ENCODE peak calls at places on chromosome 12, in six cellular contexts. I is SK-N-MC, N is left ventricle myocardium inferior, M is fibroblast of lung, R is breast epithelium, Y is A549. Z is an unnamed sample.

GRCh38 chr12:4855121-4855924 is 54.4 kb upstream of the KCNA1 start:
- DNase-seq in I (peak; percentile 47), N (no peak), M (peak; percentile 61), R (no peak), Y (peak; percentile 76), Z (peak; percentile 57)

GRCh38 chr12:46403732-46404097 is 31.1 kb upstream of the SLC38A2 start:
- DNase-seq in I (no peak), N (no peak), M (no peak), R (no peak), Y (no peak), Z (no peak)

GRCh38 chr12:27277846-27278260 is 33.8 kb downstream of the STK38L start:
- DNase-seq in I (no peak), N (no peak), M (peak; percentile 96), R (no peak), Y (peak; percentile 62), Z (no peak)

GRCh38 chr12:39795481-39795880 is 175.9 kb upstream of the ABCD2 start:
- DNase-seq in I (no peak), N (no peak), M (no peak), R (no peak), Y (no peak), Z (no peak)

GRCh38 chr12:109387425-109388166 is 39.9 kb downstream of the MYO1H start:
- DNase-seq in I (no peak), N (no peak), M (peak; percentile 6), R (no peak), Y (peak; percentile 68), Z (no peak)

GRCh38 chr12:27822076-27822712 is 42.2 kb upstream of the MANSC4 start:
- DNase-seq in I (no peak), N (no peak), M (peak; percentile 94), R (no peak), Y (peak; percentile 11), Z (no peak)

GRCh38 chr12:43655586-43655985 is 103.0 kb downstream of the PUS7L start:
- DNase-seq in I (no peak), N (no peak), M (peak; percentile 51), R (no peak), Y (no peak), Z (no peak)

GRCh38 chr12:105089817-105090216 is 5.6 kb upstream of the ALDH1L2 start:
- DNase-seq in I (no peak), N (no peak), M (no peak), R (no peak), Y (no peak), Z (no peak)

GRCh38 chr12:65535951-65536350 is 257.5 kb downstream of the MSRB3 start:
- DNase-seq in I (no peak), N (no peak), M (peak; percentile 49), R (no peak), Y (no peak), Z (no peak)

GRCh38 chr12:58503731-58504520 is 416.4 kb downstream of the LRIG3 start:
- DNase-seq in I (no peak), N (no peak), M (peak; percentile 37), R (no peak), Y (peak; percentile 20), Z (no peak)

GRCh38 chr12:124571556-124571955 is 4.1 kb upstream of the NCOR2 start:
- DNase-seq in I (no peak), N (no peak), M (no peak), R (no peak), Y (no peak), Z (no peak)

GRCh38 chr12:77943466-77943865 is 112.8 kb downstream of the NAV3 start:
- DNase-seq in I (no peak), N (no peak), M (peak; percentile 86), R (no peak), Y (peak; percentile 73), Z (no peak)

GRCh38 chr12:76766161-76766560 is 2.2 kb downstream of the ZDHHC17 start:
- DNase-seq in I (no peak), N (no peak), M (no peak), R (no peak), Y (no peak), Z (no peak)

GRCh38 chr12:1846421-1847405 is 26.3 kb downstream of the LRTM2 start:
- DNase-seq in I (no peak), N (no peak), M (no peak), R (peak; percentile 27), Y (no peak), Z (no peak)

GRCh38 chr12:88579941-88580871 is at the start of gene KITLG:
- DNase-seq in I (no peak), N (peak; percentile 83), M (peak; percentile 86), R (peak; percentile 80), Y (peak; percentile 84), Z (peak; percentile 26)

GRCh38 chr12:6708968-6709394 is 8.4 kb upstream of the PIANP start:
- DNase-seq in I (no peak), N (no peak), M (no peak), R (no peak), Y (no peak), Z (no peak)
- H3K27ac ChIP-seq in I (no peak overlapping the region), N (no peak overlapping the region), M (no peak overlapping the region), R (no peak overlapping the region), Y (no peak overlapping the region), Z (no peak overlapping the region)

DNA sequence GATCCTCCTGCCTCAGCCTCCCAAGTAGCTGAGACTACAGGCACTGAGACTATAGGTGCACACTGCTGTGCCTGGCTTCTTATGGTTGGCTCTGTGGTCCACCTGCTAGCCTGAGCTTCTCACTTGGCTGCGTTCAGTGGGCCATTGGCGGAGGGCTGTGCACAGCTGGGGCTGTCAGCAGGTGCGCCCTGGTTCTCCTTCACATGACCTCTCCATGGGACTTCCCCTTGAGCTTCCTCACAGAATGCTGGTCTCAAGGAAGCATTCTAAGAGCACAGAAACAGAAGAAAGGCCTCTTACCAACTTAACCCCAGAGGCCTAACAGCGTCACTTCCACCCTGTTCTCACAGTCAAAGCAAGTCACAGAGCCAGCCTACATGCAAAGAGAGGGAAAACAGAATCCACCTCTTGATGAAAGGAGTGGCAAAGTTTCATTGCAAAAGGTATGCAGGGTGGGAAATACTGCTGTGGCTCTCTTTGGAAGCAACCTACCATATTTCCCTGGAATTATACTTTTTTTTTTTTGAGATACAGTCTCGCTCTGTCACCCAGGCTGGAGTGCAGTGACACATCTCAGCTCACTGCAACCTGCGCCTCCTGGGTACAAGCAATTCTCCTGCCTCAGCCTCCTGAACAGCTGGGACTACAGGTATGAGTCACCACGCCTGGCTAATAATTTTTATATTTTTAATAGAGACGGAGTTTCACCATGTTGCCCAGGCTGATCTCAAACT is 9.3 kb downstream of the RILPL2 start:
- DNase-seq in I (no peak), N (no peak), M (no peak), R (no peak), Y (no peak), Z (no peak)
- H3K27ac ChIP-seq in I (no peak overlapping the region), N (no peak overlapping the region), M (no peak overlapping the region), R (no peak overlapping the region), Y (no peak overlapping the region), Z (no peak overlapping the region)

GRCh38 chr12:53233671-53234091 is 1.7 kb upstream of the RARG start:
- DNase-seq in I (no peak), N (no peak), M (no peak), R (no peak), Y (no peak), Z (no peak)

GRCh38 chr12:53236443-53237111 is 4.6 kb upstream of the RARG start:
- DNase-seq in I (no peak), N (no peak), M (no peak), R (no peak), Y (no peak), Z (no peak)

GRCh38 chr12:53234236-53234635 is 2.2 kb upstream of the RARG start:
- DNase-seq in I (no peak), N (peak; percentile 44), M (no peak), R (no peak), Y (no peak), Z (no peak)

GRCh38 chr12:53235742-53236442 is 3.9 kb upstream of the RARG start:
- DNase-seq in I (no peak), N (no peak), M (no peak), R (no peak), Y (no peak), Z (no peak)

DNA sequence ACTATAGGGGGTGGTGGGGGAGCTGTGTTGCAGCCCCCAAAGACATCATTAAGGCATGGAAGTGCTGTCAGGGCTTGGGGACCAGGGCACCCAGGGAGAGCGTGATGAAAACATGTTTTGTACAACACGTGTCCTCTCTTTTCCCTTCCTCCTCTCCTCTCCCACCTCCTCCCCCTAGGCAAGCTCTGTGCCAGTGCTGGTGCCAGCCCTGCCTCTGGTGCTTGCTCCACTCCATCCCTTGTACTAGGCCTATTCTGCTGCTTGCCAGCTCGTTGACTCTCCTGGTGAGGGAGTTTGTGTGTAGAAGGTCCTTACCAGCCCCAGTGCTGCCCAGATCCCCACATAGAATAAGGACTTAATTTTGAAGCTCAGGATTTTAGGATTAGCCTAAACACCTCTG is 3.2 kb upstream of the RARG start:
- DNase-seq in I (no peak), N (no peak), M (no peak), R (no peak), Y (no peak), Z (no peak)
- H3K27ac ChIP-seq in I (no peak overlapping the region), N (no peak overlapping the region), M (no peak overlapping the region), R (peak overlapping the region; percentile 98), Y (no peak overlapping the region), Z (no peak overlapping the region)

GRCh38 chr12:12897286-12897685 is 5.9 kb downstream of the GPRC5A start:
- DNase-seq in I (no peak), N (no peak), M (no peak), R (no peak), Y (peak; percentile 43), Z (no peak)
- H3K27ac ChIP-seq in I (no peak overlapping the region), N (no peak overlapping the region), M (no peak overlapping the region), R (no peak overlapping the region), Y (no peak overlapping the region), Z (no peak overlapping the region)

DNA sequence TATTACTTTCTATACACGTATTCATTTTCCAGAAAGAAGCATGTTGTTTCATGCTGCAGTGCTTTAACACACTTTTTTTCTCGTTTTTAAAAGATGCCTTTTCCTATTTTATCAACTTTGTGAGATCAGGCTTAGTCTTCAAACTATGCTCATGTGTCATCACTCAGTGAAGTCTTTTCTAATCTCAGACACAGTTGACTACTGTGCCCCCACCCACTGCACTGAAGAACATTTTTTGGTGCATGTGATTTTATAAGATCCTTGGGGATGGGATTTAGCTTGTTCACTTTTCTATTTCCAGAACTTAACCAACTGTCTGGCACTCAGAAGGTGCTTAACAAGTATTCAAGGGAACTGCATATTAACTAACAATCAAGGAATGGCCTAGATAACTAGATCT is 85.5 kb downstream of the CDK17 start:
- DNase-seq in I (no peak), N (no peak), M (peak; percentile 16), R (no peak), Y (no peak), Z (no peak)
- H3K27ac ChIP-seq in I (peak overlapping the region; percentile 19), N (no peak overlapping the region), M (no peak overlapping the region), R (no peak overlapping the region), Y (no peak overlapping the region), Z (no peak overlapping the region)

GRCh38 chr12:132366341-132366861 is 37.0 kb upstream of the GALNT9 start:
- DNase-seq in I (no peak), N (no peak), M (no peak), R (peak; percentile 46), Y (no peak), Z (no peak)
- H3K27ac ChIP-seq in I (no peak overlapping the region), N (no peak overlapping the region), M (no peak overlapping the region), R (no peak overlapping the region), Y (no peak overlapping the region), Z (no peak overlapping the region)

GRCh38 chr12:118494776-118495175 is 118.4 kb downstream of the SUDS3 start:
- DNase-seq in I (no peak), N (no peak), M (no peak), R (no peak), Y (no peak), Z (no peak)
- H3K27ac ChIP-seq in I (no peak overlapping the region), N (no peak overlapping the region), M (no peak overlapping the region), R (no peak overlapping the region), Y (no peak overlapping the region), Z (no peak overlapping the region)

Z was measured in caudate nucleus.